ENCODE peak calls at places on chromosome 14, in eight cellular contexts. P, Q, O, W, U, K, A and B are unnamed samples.

GRCh38 chr14:67497216-67497615 is 8.7 kb upstream of the TMEM229B start:
- DNase-seq in P (no peak), Q (no peak), O (no peak), W (no peak), U (no peak), K (no peak), A (no peak), B (no peak)

GRCh38 chr14:93884950-93885349 is 42.2 kb upstream of the FAM181A start:
- DNase-seq in P (no peak), Q (no peak), O (no peak), W (no peak), U (no peak), K (no peak), A (no peak), B (no peak)

GRCh38 chr14:99512571-99513182 is 31.5 kb downstream of the CCNK start:
- DNase-seq in P (no peak), Q (no peak), O (peak), W (no peak), U (no peak), K (no peak), A (no peak), B (no peak)

GRCh38 chr14:99195602-99196309 is 76.2 kb downstream of the BCL11B start:
- DNase-seq in P (no peak), Q (no peak), O (no peak), W (no peak), U (no peak), K (no peak), A (no peak), B (no peak)

GRCh38 chr14:31420013-31420318 is 384 bp downstream of the HEATR5A start:
- DNase-seq in P (no peak), Q (peak), O (peak), W (peak), U (peak), K (peak), A (peak), B (no peak)

GRCh38 chr14:88831285-88831684 is 6.8 kb downstream of the TTC8 start:
- DNase-seq in P (no peak), Q (no peak), O (no peak), W (no peak), U (no peak), K (no peak), A (no peak), B (peak)

GRCh38 chr14:74821267-74821915 is 54.6 kb downstream of the PROX2 start:
- DNase-seq in P (no peak), Q (no peak), O (no peak), W (no peak), U (no peak), K (no peak), A (no peak), B (no peak)

GRCh38 chr14:52987514-52987913 is 36.7 kb upstream of the FERMT2 start:
- DNase-seq in P (no peak), Q (no peak), O (no peak), W (no peak), U (no peak), K (no peak), A (no peak), B (no peak)

GRCh38 chr14:84399296-84399910 is 1130.5 kb upstream of the FLRT2 start:
- DNase-seq in P (no peak), Q (no peak), O (no peak), W (no peak), U (peak), K (no peak), A (no peak), B (no peak)

GRCh38 chr14:60225268-60225667 is 23.8 kb upstream of the PPM1A start:
- DNase-seq in P (no peak), Q (no peak), O (no peak), W (no peak), U (no peak), K (no peak), A (no peak), B (no peak)

GRCh38 chr14:59566725-59567124 is 9.9 kb downstream of the CCDC175 start:
- DNase-seq in P (no peak), Q (no peak), O (no peak), W (no peak), U (no peak), K (no peak), A (no peak), B (no peak)

GRCh38 chr14:100281286-100282082 is 24.8 kb downstream of the SLC25A29 start:
- DNase-seq in P (no peak), Q (peak), O (no peak), W (no peak), U (no peak), K (no peak), A (no peak), B (no peak)

GRCh38 chr14:37889087-37889486 is 293.7 kb downstream of the TTC6 start:
- DNase-seq in P (no peak), Q (no peak), O (no peak), W (no peak), U (no peak), K (peak), A (no peak), B (no peak)

GRCh38 chr14:61150851-61151250 is 130.3 kb downstream of the TMEM30B start:
- DNase-seq in P (no peak), Q (no peak), O (no peak), W (no peak), U (no peak), K (no peak), A (no peak), B (no peak)

GRCh38 chr14:71372411-71372838 is 465.2 kb downstream of the PCNX1 start:
- DNase-seq in P (no peak), Q (no peak), O (no peak), W (no peak), U (no peak), K (no peak), A (no peak), B (peak)

GRCh38 chr14:95489163-95489887 is 27.1 kb downstream of the SYNE3 start:
- DNase-seq in P (no peak), Q (no peak), O (no peak), W (no peak), U (no peak), K (no peak), A (no peak), B (no peak)

GRCh38 chr14:67127174-67127573 is 62.1 kb upstream of the GARIN2 start:
- DNase-seq in P (no peak), Q (no peak), O (no peak), W (no peak), U (no peak), K (no peak), A (no peak), B (no peak)

GRCh38 chr14:88872976-88873375 is 48.5 kb downstream of the TTC8 start:
- DNase-seq in P (no peak), Q (no peak), O (no peak), W (no peak), U (no peak), K (no peak), A (no peak), B (no peak)

GRCh38 chr14:76227450-76228050 is 75.8 kb downstream of the GPATCH2L start:
- DNase-seq in P (no peak), Q (no peak), O (no peak), W (no peak), U (no peak), K (no peak), A (no peak), B (peak)

GRCh38 chr14:69234106-69234505 is 25.9 kb upstream of the GALNT16 start:
- DNase-seq in P (no peak), Q (no peak), O (no peak), W (no peak), U (no peak), K (no peak), A (no peak), B (no peak)

GRCh38 chr14:52863339-52863700 is 71.9 kb upstream of the GNPNAT1 start:
- DNase-seq in P (no peak), Q (no peak), O (no peak), W (no peak), U (no peak), K (no peak), A (no peak), B (no peak)

GRCh38 chr14:22012452-22012851 is 338.8 kb upstream of the OR4E1 start:
- DNase-seq in P (no peak), Q (no peak), O (no peak), W (no peak), U (no peak), K (no peak), A (no peak), B (no peak)

GRCh38 chr14:95021588-95021987 is 135.7 kb downstream of the DICER1 start:
- DNase-seq in P (no peak), Q (no peak), O (no peak), W (no peak), U (no peak), K (no peak), A (no peak), B (no peak)

GRCh38 chr14:74501135-74501614 is 7.6 kb downstream of the ISCA2 start:
- DNase-seq in P (no peak), Q (peak), O (peak), W (peak), U (no peak), K (peak), A (no peak), B (peak)

GRCh38 chr14:105430535-105430934 is 10.9 kb downstream of the MTA1 start:
- DNase-seq in P (no peak), Q (no peak), O (no peak), W (no peak), U (no peak), K (no peak), A (no peak), B (peak)

GRCh38 chr14:68468437-68469207 is 324.2 kb downstream of the ZFP36L1 start:
- DNase-seq in P (no peak), Q (no peak), O (no peak), W (no peak), U (no peak), K (no peak), A (no peak), B (peak)

GRCh38 chr14:43687866-43688265 is 819.2 kb downstream of the FSCB start:
- DNase-seq in P (no peak), Q (no peak), O (no peak), W (no peak), U (no peak), K (no peak), A (no peak), B (no peak)

GRCh38 chr14:52458721-52459085 is 93.6 kb downstream of the TXNDC16 start:
- DNase-seq in P (no peak), Q (no peak), O (no peak), W (no peak), U (no peak), K (no peak), A (no peak), B (no peak)

GRCh38 chr14:48398675-48399282 is 723.4 kb upstream of the MDGA2 start:
- DNase-seq in P (no peak), Q (no peak), O (no peak), W (no peak), U (no peak), K (peak), A (no peak), B (peak)

GRCh38 chr14:68715032-68715924 is 77.6 kb downstream of the ZFP36L1 start:
- DNase-seq in P (no peak), Q (no peak), O (no peak), W (no peak), U (no peak), K (no peak), A (no peak), B (no peak)

GRCh38 chr14:87960013-87960787 is 32.8 kb downstream of the GALC start:
- DNase-seq in P (no peak), Q (no peak), O (no peak), W (no peak), U (no peak), K (no peak), A (no peak), B (no peak)

GRCh38 chr14:65637780-65638179 is 225.2 kb downstream of the FUT8 start:
- DNase-seq in P (no peak), Q (no peak), O (no peak), W (no peak), U (no peak), K (no peak), A (no peak), B (no peak)

GRCh38 chr14:75442642-75443041 is 14.8 kb downstream of the JDP2 start:
- DNase-seq in P (no peak), Q (no peak), O (no peak), W (no peak), U (no peak), K (no peak), A (no peak), B (peak)

GRCh38 chr14:81684696-81685095 is 151.0 kb upstream of the SEL1L start:
- DNase-seq in P (no peak), Q (no peak), O (no peak), W (no peak), U (no peak), K (no peak), A (no peak), B (no peak)

GRCh38 chr14:23055147-23055550 is 2.2 kb downstream of the CDH24 start:
- DNase-seq in P (no peak), Q (no peak), O (no peak), W (no peak), U (no peak), K (no peak), A (no peak), B (no peak)

GRCh38 chr14:23055621-23056256 is 1.6 kb downstream of the CDH24 start:
- DNase-seq in P (no peak), Q (no peak), O (peak), W (no peak), U (no peak), K (no peak), A (no peak), B (no peak)

GRCh38 chr14:23052671-23053070 is 4.6 kb downstream of the CDH24 start:
- DNase-seq in P (no peak), Q (no peak), O (no peak), W (no peak), U (no peak), K (no peak), A (no peak), B (no peak)

GRCh38 chr14:23053426-23053825 is 3.9 kb downstream of the CDH24 start:
- DNase-seq in P (no peak), Q (no peak), O (peak), W (no peak), U (no peak), K (no peak), A (no peak), B (no peak)

GRCh38 chr14:23054000-23054811 is 3.1 kb downstream of the CDH24 start:
- DNase-seq in P (no peak), Q (peak), O (peak), W (peak), U (no peak), K (peak), A (no peak), B (no peak)
- TF ChIP-seq CTCF in P (no peak), Q (peak), O (no peak), W (no peak), U (no peak), K (peak), A (no peak), B (peak)

DNA sequence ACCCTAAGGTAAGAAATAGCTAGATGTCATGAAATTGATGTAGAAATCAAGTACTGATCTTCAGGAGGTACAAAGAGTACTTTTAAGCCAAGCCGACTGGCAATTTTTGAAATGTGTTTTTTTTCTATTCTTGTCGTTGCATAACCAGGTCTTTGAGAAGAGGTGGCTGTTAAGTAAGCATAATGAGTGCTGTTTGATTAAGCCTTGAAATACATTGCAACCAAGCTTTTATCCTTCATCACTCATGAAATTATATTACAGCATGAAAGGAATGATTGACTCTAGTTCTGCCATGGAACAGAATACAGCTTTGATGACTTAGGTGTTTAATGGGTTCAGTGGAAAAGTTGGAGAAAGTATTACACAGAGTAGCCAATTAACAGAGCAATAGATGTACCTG is 1720.2 kb upstream of the SEL1L start:
- DNase-seq in P (no peak), Q (no peak), O (no peak), W (no peak), U (no peak), K (no peak), A (no peak), B (no peak)
- TF ChIP-seq CTCF in P (no peak), Q (no peak), O (no peak), W (no peak), U (no peak), K (no peak), A (no peak), B (no peak)

DNA sequence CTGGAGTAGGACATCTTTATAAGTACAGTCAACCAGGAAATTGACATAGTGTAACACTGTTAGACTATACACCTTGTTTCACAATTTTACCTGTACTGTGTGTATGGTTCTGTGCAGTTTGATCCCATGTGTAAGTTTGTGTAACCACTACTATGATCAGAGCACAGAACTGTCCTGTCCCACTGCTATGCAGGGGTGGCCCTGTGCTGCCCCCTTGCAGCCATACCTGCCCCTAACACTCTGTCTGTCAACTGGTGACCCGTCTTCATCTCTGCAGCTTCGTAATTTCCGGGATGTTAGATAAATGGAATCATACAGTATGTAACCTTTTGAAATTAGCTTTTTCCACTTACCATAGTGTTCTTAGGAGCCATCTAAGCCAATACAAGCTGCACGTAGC is 58.7 kb upstream of the RD3L start:
- DNase-seq in P (no peak), Q (no peak), O (no peak), W (peak), U (no peak), K (peak), A (no peak), B (no peak)
- TF ChIP-seq CTCF in P (no peak), Q (peak), O (no peak), W (peak), U (no peak), K (peak), A (peak), B (peak)

GRCh38 chr14:36105401-36105800 is 71.1 kb downstream of the PTCSC3 start:
- DNase-seq in P (no peak), Q (peak), O (no peak), W (no peak), U (no peak), K (peak), A (no peak), B (no peak)
- TF ChIP-seq CTCF in P (no peak), Q (peak), O (no peak), W (no peak), U (no peak), K (no peak), A (peak), B (no peak)